ENCODE peak calls at places on chromosomes 7 and 10, in five cellular contexts. N is left ventricle myocardium inferior, U is HL-60, J is Karpas-422, V is suprapubic skin. B is an unnamed sample.

GRCh38 chr7:143429770-143430698 is 13.2 kb upstream of the TAS2R60 start:
- DNase-seq in N (no peak), U (no peak), V (no peak), J (no peak), B (no peak)

GRCh38 chr10:59240581-59241183 is 64.2 kb downstream of the PHYHIPL start:
- DNase-seq in N (no peak), J (peak; percentile 74), U (peak; percentile 3), V (no peak), B (no peak)

GRCh38 chr10:71998119-71998839 is 34.1 kb downstream of the CHST3 start:
- DNase-seq in J (no peak), N (peak; percentile 76), U (no peak), V (no peak), B (no peak)

GRCh38 chr7:51240868-51241267 is 75.7 kb downstream of the COBL start:
- DNase-seq in V (no peak), N (no peak), U (no peak), J (no peak), B (no peak)

GRCh38 chr7:91940171-91940570 is 491 bp upstream of the AKAP9 start:
- DNase-seq in U (no peak), J (peak; percentile 68), N (no peak), V (no peak), B (no peak)

GRCh38 chr7:85497999-85498398 is 311.1 kb upstream of the SEMA3D start:
- DNase-seq in U (no peak), J (no peak), V (no peak), N (no peak), B (no peak)

GRCh38 chr7:99672571-99672970 is 7.2 kb downstream of the CYP3A5 start:
- DNase-seq in N (no peak), U (no peak), J (no peak), V (no peak), B (no peak)

GRCh38 chr7:64558781-64559180 is 4.1 kb downstream of the ZNF680 start:
- DNase-seq in N (no peak), U (no peak), J (peak; percentile 37), V (no peak), B (no peak)

GRCh38 chr10:29386347-29386999 is 97.6 kb downstream of the LYZL1 start:
- DNase-seq in J (peak; percentile 61), N (no peak), U (no peak), V (no peak), B (no peak)

GRCh38 chr10:241451-241850 is 106.2 kb downstream of the ZMYND11 start:
- DNase-seq in V (no peak), N (no peak), U (no peak), J (no peak), B (no peak)

GRCh38 chr10:120283093-120283492 is 173.9 kb upstream of the PLPP4 start:
- DNase-seq in J (peak; percentile 78), U (no peak), V (no peak), N (no peak), B (no peak)

GRCh38 chr7:50262916-50263690 is 41.4 kb upstream of the IKZF1 start:
- DNase-seq in J (peak; percentile 70), U (no peak), V (no peak), N (no peak), B (no peak)

GRCh38 chr7:55498770-55499169 is 73.5 kb downstream of the VOPP1 start:
- DNase-seq in U (no peak), V (no peak), J (no peak), N (no peak), B (no peak)

GRCh38 chr10:52952391-52953079 is 180.0 kb upstream of the MBL2 start:
- DNase-seq in N (no peak), V (no peak), J (no peak), U (no peak), B (no peak)

GRCh38 chr10:68332259-68333057 is at the start of gene PBLD:
- DNase-seq in N (peak; percentile 72), U (no peak), V (peak; percentile 83), J (peak; percentile 83), B (peak; percentile 81)

GRCh38 chr10:68333058-68333395 is 299 bp upstream of the PBLD start:
- DNase-seq in N (no peak), V (no peak), U (no peak), J (no peak), B (no peak)

GRCh38 chr10:68333452-68333851 is 724 bp upstream of the PBLD start:
- DNase-seq in N (no peak), U (no peak), J (no peak), V (no peak), B (no peak)

GRCh38 chr10:68334672-68335467 is 2.1 kb upstream of the PBLD start:
- DNase-seq in J (no peak), U (no peak), V (no peak), N (no peak), B (no peak)

DNA sequence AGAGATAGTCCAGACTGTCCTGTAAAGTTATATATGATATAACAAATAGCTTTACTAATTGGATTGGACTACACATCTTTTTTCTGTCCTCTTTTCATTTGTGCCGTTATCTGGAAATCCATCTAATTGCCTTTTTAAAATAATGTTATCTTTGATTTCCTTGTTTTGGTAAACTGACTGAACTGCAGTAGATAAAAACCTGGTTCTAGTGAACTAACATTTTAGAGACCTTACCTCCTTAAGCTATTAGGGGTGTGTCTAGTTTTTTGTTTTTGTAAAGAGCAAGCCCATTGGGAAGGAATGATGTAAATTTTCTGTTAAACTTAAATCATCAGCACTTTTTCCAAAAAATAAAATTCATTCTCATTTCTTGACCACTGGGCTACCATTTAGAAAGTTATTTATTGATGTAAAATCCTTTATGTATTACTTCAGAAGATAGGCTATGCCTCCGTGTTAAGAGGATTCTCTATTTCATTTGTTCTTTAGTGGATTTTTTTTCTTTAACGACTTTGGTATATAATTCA is 1.2 kb upstream of the PBLD start:
- DNase-seq in V (no peak), J (no peak), N (no peak), U (no peak), B (no peak)
- H3K27ac ChIP-seq in V (peak overlapping the region; percentile 98), J (peak overlapping the region; percentile 88), N (peak overlapping the region; percentile 99), U (peak overlapping the region; percentile 99), B (peak overlapping the region; percentile 99)

GRCh38 chr7:93973134-93973533 is 31.0 kb downstream of the BET1 start:
- DNase-seq in J (no peak), N (no peak), V (no peak), U (no peak), B (no peak)
- H3K27ac ChIP-seq in J (no peak overlapping the region), N (peak overlapping the region; percentile 3), V (no peak overlapping the region), U (no peak overlapping the region), B (no peak overlapping the region)

GRCh38 chr10:27719052-27719451 is 26.6 kb downstream of the MKX start:
- DNase-seq in J (no peak), U (no peak), N (no peak), V (no peak), B (no peak)

GRCh38 chr10:27717191-27717590 is 28.4 kb downstream of the MKX start:
- DNase-seq in J (no peak), V (no peak), N (no peak), U (no peak), B (no peak)

GRCh38 chr10:27723436-27723835 is 22.2 kb downstream of the MKX start:
- DNase-seq in N (no peak), V (no peak), J (no peak), U (no peak), B (no peak)

GRCh38 chr10:27717851-27718250 is 27.8 kb downstream of the MKX start:
- DNase-seq in V (no peak), N (no peak), J (no peak), U (no peak), B (no peak)

GRCh38 chr10:27720529-27720928 is 25.1 kb downstream of the MKX start:
- DNase-seq in U (no peak), J (no peak), N (no peak), V (no peak), B (no peak)
- H3K27ac ChIP-seq in U (no peak overlapping the region), J (no peak overlapping the region), N (no peak overlapping the region), V (no peak overlapping the region), B (no peak overlapping the region)

GRCh38 chr7:31955021-31955420 is 115.2 kb downstream of the PDE1C start:
- DNase-seq in J (no peak), U (no peak), V (no peak), N (no peak), B (no peak)

GRCh38 chr7:31954500-31954899 is 115.7 kb downstream of the PDE1C start:
- DNase-seq in V (no peak), J (no peak), N (no peak), U (no peak), B (no peak)

GRCh38 chr7:31957090-31957720 is 113.0 kb downstream of the PDE1C start:
- DNase-seq in N (no peak), J (no peak), V (no peak), U (peak; percentile 57), B (no peak)

GRCh38 chr7:31957756-31958155 is 112.5 kb downstream of the PDE1C start:
- DNase-seq in N (no peak), V (no peak), J (no peak), U (no peak), B (no peak)

DNA sequence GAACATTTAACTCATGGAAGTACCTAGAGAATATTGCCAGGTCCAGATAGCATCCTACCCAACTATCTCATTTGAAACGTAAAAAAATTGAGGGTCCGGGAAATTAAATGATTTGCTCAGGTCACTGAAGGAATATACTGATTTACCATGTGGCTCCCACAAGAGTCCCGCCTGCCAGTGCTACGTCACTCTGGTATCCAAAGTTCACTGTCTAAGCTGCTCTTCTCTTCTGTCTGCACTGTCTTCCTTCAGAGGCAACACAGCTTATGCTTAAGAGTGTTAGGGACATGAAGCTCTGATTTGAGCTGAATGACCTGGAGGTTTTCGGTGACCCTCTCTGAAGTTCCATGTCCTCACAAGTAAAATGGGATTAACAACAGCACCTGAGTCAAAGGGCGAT is 114.6 kb downstream of the PDE1C start:
- DNase-seq in V (no peak), N (no peak), J (no peak), U (no peak), B (no peak)
- H3K27ac ChIP-seq in V (no peak overlapping the region), N (peak overlapping the region; percentile 48), J (no peak overlapping the region), U (no peak overlapping the region), B (no peak overlapping the region)

GRCh38 chr7:131502810-131503545 is 53.5 kb downstream of the PODXL start:
- DNase-seq in V (no peak), J (no peak), N (peak; percentile 67), U (no peak), B (no peak)
- H3K27ac ChIP-seq in V (peak overlapping the region; percentile 51), J (no peak overlapping the region), N (peak overlapping the region; percentile 85), U (no peak overlapping the region), B (peak overlapping the region; percentile 49)

GRCh38 chr7:48105045-48105444 is 16.0 kb downstream of the UPP1 start:
- DNase-seq in J (no peak), N (no peak), V (no peak), U (no peak), B (no peak)
- H3K27ac ChIP-seq in J (no peak overlapping the region), N (no peak overlapping the region), V (no peak overlapping the region), U (no peak overlapping the region), B (no peak overlapping the region)

DNA sequence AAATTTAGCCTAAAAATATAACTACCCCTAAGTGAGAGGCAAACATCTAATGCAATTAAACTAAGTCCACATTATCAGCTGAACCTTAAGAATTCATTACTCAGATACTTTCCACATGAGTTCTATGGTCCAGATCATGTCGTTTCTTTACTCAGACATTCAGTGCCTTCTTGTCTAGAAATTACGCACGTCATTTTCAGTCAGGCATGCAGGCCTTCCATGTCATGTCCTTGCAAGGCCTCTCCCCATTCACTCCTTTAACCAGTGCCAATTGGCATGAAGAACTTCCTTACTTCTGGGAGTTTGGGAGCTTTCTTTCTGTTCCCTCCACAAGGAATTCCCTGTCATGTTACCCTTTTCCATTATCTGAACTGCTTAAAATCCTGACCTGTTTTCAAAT is 118.8 kb downstream of the NRP1 start:
- DNase-seq in J (no peak), V (no peak), U (no peak), N (no peak), B (no peak)
- H3K27ac ChIP-seq in J (no peak overlapping the region), V (no peak overlapping the region), U (no peak overlapping the region), N (peak overlapping the region; percentile 76), B (peak overlapping the region; percentile 26)